ENCODE peak calls at places on chromosomes 5 and 9, in four cellular contexts. One of them, this sample, is unnamed.

GRCh38 chr9:120861935-120862334 is 15.1 kb downstream of the PHF19 start:
- DNase-seq in CD8-positive, alpha-beta T cell: no peak
- DNase-seq in HFFc6: no peak
- DNase-seq in small intestine: no peak
- DNase-seq in this sample: no peak

GRCh38 chr5:43150748-43151147 is 30.0 kb downstream of the ZNF131 start:
- DNase-seq in CD8-positive, alpha-beta T cell: no peak
- DNase-seq in HFFc6: no peak
- DNase-seq in small intestine: no peak
- DNase-seq in this sample: no peak

GRCh38 chr5:39947657-39948056 is 522.9 kb upstream of the DAB2 start:
- DNase-seq in CD8-positive, alpha-beta T cell: no peak
- DNase-seq in HFFc6: peak
- DNase-seq in small intestine: no peak
- DNase-seq in this sample: no peak

GRCh38 chr9:76298497-76299144 is 95.6 kb downstream of the RFK start:
- DNase-seq in CD8-positive, alpha-beta T cell: no peak
- DNase-seq in HFFc6: no peak
- DNase-seq in small intestine: no peak
- DNase-seq in this sample: no peak

GRCh38 chr5:147410496-147411395 is 99.1 kb downstream of the DPYSL3 start:
- DNase-seq in CD8-positive, alpha-beta T cell: no peak
- DNase-seq in HFFc6: no peak
- DNase-seq in small intestine: peak
- DNase-seq in this sample: no peak

GRCh38 chr9:96048954-96049831 is 173.7 kb downstream of the ERCC6L2 start:
- DNase-seq in CD8-positive, alpha-beta T cell: no peak
- DNase-seq in HFFc6: no peak
- DNase-seq in small intestine: no peak
- DNase-seq in this sample: no peak

GRCh38 chr9:7454490-7455110 is 345.0 kb downstream of the DMAC1 start:
- DNase-seq in CD8-positive, alpha-beta T cell: no peak
- DNase-seq in HFFc6: no peak
- DNase-seq in small intestine: peak
- DNase-seq in this sample: no peak

GRCh38 chr5:67248703-67249589 is 52.3 kb upstream of the CD180 start:
- DNase-seq in CD8-positive, alpha-beta T cell: no peak
- DNase-seq in HFFc6: peak
- DNase-seq in small intestine: peak
- DNase-seq in this sample: no peak

GRCh38 chr9:31541626-31542025 is 842.8 kb upstream of the ACO1 start:
- DNase-seq in CD8-positive, alpha-beta T cell: no peak
- DNase-seq in HFFc6: no peak
- DNase-seq in small intestine: no peak
- DNase-seq in this sample: no peak

GRCh38 chr5:128036961-128037360 is 46.6 kb upstream of the SLC12A2 start:
- DNase-seq in CD8-positive, alpha-beta T cell: no peak
- DNase-seq in HFFc6: no peak
- DNase-seq in small intestine: no peak
- DNase-seq in this sample: no peak

GRCh38 chr5:72204946-72205345 is 97.7 kb downstream of the MAP1B start:
- DNase-seq in CD8-positive, alpha-beta T cell: no peak
- DNase-seq in HFFc6: no peak
- DNase-seq in small intestine: no peak
- DNase-seq in this sample: no peak

GRCh38 chr5:135207866-135208265 is 173.8 kb upstream of the PITX1 start:
- DNase-seq in CD8-positive, alpha-beta T cell: no peak
- DNase-seq in HFFc6: no peak
- DNase-seq in small intestine: no peak
- DNase-seq in this sample: no peak

GRCh38 chr5:33657804-33658435 is 217.2 kb downstream of the TARS1 start:
- DNase-seq in CD8-positive, alpha-beta T cell: no peak
- DNase-seq in HFFc6: no peak
- DNase-seq in small intestine: no peak
- DNase-seq in this sample: no peak

GRCh38 chr9:5112646-5113045 is 72.8 kb downstream of the INSL6 start:
- DNase-seq in CD8-positive, alpha-beta T cell: no peak
- DNase-seq in HFFc6: no peak
- DNase-seq in small intestine: no peak
- DNase-seq in this sample: no peak

GRCh38 chr9:126700296-126700695 is 86.6 kb downstream of the LMX1B start:
- DNase-seq in CD8-positive, alpha-beta T cell: no peak
- DNase-seq in HFFc6: no peak
- DNase-seq in small intestine: no peak
- DNase-seq in this sample: no peak

GRCh38 chr5:150527808-150528207 is 19.9 kb downstream of the NDST1 start:
- DNase-seq in CD8-positive, alpha-beta T cell: no peak
- DNase-seq in HFFc6: no peak
- DNase-seq in small intestine: no peak
- DNase-seq in this sample: no peak

GRCh38 chr9:70161414-70161732 is 97.4 kb upstream of the SMC5 start:
- DNase-seq in CD8-positive, alpha-beta T cell: no peak
- DNase-seq in HFFc6: no peak
- DNase-seq in small intestine: no peak
- DNase-seq in this sample: no peak

GRCh38 chr5:68033961-68034581 is 181.5 kb upstream of the PIK3R1 start:
- DNase-seq in CD8-positive, alpha-beta T cell: no peak
- DNase-seq in HFFc6: peak
- DNase-seq in small intestine: peak
- DNase-seq in this sample: no peak

GRCh38 chr9:123397975-123398374 is 42.0 kb downstream of the CRB2 start:
- DNase-seq in CD8-positive, alpha-beta T cell: no peak
- DNase-seq in HFFc6: no peak
- DNase-seq in small intestine: no peak
- DNase-seq in this sample: no peak

GRCh38 chr5:71903826-71904225 is 184.8 kb downstream of the CARTPT start:
- DNase-seq in CD8-positive, alpha-beta T cell: no peak
- DNase-seq in HFFc6: no peak
- DNase-seq in small intestine: no peak
- DNase-seq in this sample: no peak

GRCh38 chr5:14171091-14171490 is 27.9 kb downstream of the TRIO start:
- DNase-seq in CD8-positive, alpha-beta T cell: no peak
- DNase-seq in HFFc6: peak
- DNase-seq in small intestine: no peak
- DNase-seq in this sample: no peak

GRCh38 chr5:177453852-177454396 is 7.3 kb downstream of the PRR7 start:
- DNase-seq in CD8-positive, alpha-beta T cell: no peak
- DNase-seq in HFFc6: no peak
- DNase-seq in small intestine: no peak
- DNase-seq in this sample: no peak

GRCh38 chr9:78044886-78045285 is 13.3 kb upstream of the GNAQ start:
- DNase-seq in CD8-positive, alpha-beta T cell: no peak
- DNase-seq in HFFc6: no peak
- DNase-seq in small intestine: no peak
- DNase-seq in this sample: no peak

GRCh38 chr5:132378580-132378979 is 9.1 kb downstream of the SLC22A5 start:
- DNase-seq in CD8-positive, alpha-beta T cell: no peak
- DNase-seq in HFFc6: no peak
- DNase-seq in small intestine: no peak
- DNase-seq in this sample: no peak

GRCh38 chr5:137462816-137463520 is 36.2 kb downstream of the SPOCK1 start:
- DNase-seq in CD8-positive, alpha-beta T cell: no peak
- DNase-seq in HFFc6: no peak
- DNase-seq in small intestine: no peak
- DNase-seq in this sample: no peak

GRCh38 chr9:33185406-33185805 is 18.3 kb upstream of the B4GALT1 start:
- DNase-seq in CD8-positive, alpha-beta T cell: no peak
- DNase-seq in HFFc6: no peak
- DNase-seq in small intestine: no peak
- DNase-seq in this sample: no peak

GRCh38 chr5:135737701-135738563 is 96.5 kb upstream of the SLC25A48 start:
- DNase-seq in CD8-positive, alpha-beta T cell: no peak
- DNase-seq in HFFc6: no peak
- DNase-seq in small intestine: no peak
- DNase-seq in this sample: no peak

GRCh38 chr9:95107001-95107749 is 210.3 kb downstream of the FANCC start:
- DNase-seq in CD8-positive, alpha-beta T cell: no peak
- DNase-seq in HFFc6: no peak
- DNase-seq in small intestine: no peak
- DNase-seq in this sample: no peak

GRCh38 chr5:90873033-90873517 is 314.5 kb downstream of the ADGRV1 start:
- DNase-seq in CD8-positive, alpha-beta T cell: no peak
- DNase-seq in HFFc6: no peak
- DNase-seq in small intestine: no peak
- DNase-seq in this sample: no peak

GRCh38 chr9:129697111-129697955 is 31.9 kb downstream of the PRRX2 start:
- DNase-seq in CD8-positive, alpha-beta T cell: no peak
- DNase-seq in HFFc6: peak
- DNase-seq in small intestine: no peak
- DNase-seq in this sample: no peak

GRCh38 chr9:127140181-127140580 is 17.7 kb upstream of the ANGPTL2 start:
- DNase-seq in CD8-positive, alpha-beta T cell: no peak
- DNase-seq in HFFc6: no peak
- DNase-seq in small intestine: no peak
- DNase-seq in this sample: no peak

GRCh38 chr5:115838885-115839518 is 2.4 kb downstream of the ATG12 start:
- DNase-seq in CD8-positive, alpha-beta T cell: no peak
- DNase-seq in HFFc6: peak
- DNase-seq in small intestine: peak
- DNase-seq in this sample: no peak

GRCh38 chr5:68711311-68712200 is 382.3 kb upstream of the SLC30A5 start:
- DNase-seq in CD8-positive, alpha-beta T cell: no peak
- DNase-seq in HFFc6: no peak
- DNase-seq in small intestine: peak
- DNase-seq in this sample: peak

GRCh38 chr9:110027624-110028023 is 180.3 kb downstream of the C9orf152 start:
- DNase-seq in CD8-positive, alpha-beta T cell: no peak
- DNase-seq in HFFc6: peak
- DNase-seq in small intestine: no peak
- DNase-seq in this sample: no peak

GRCh38 chr5:147169399-147169798 is 65.4 kb upstream of the STK32A start:
- DNase-seq in CD8-positive, alpha-beta T cell: no peak
- DNase-seq in HFFc6: no peak
- DNase-seq in small intestine: peak
- DNase-seq in this sample: no peak

GRCh38 chr5:64707191-64707590 is 16.9 kb downstream of the SHISAL2B start:
- DNase-seq in CD8-positive, alpha-beta T cell: no peak
- DNase-seq in HFFc6: no peak
- DNase-seq in small intestine: no peak
- DNase-seq in this sample: no peak

GRCh38 chr9:37405764-37406380 is 16.6 kb upstream of the GRHPR start:
- DNase-seq in CD8-positive, alpha-beta T cell: no peak
- DNase-seq in HFFc6: no peak
- DNase-seq in small intestine: no peak
- DNase-seq in this sample: no peak

GRCh38 chr9:96660693-96661248 is 5.7 kb upstream of the PRXL2C start:
- DNase-seq in CD8-positive, alpha-beta T cell: no peak
- DNase-seq in HFFc6: no peak
- DNase-seq in small intestine: no peak
- DNase-seq in this sample: no peak

GRCh38 chr5:159553792-159554191 is 223.5 kb upstream of the IL12B start:
- DNase-seq in CD8-positive, alpha-beta T cell: no peak
- DNase-seq in HFFc6: no peak
- DNase-seq in small intestine: no peak
- DNase-seq in this sample: no peak

GRCh38 chr5:82295144-82295543 is 17.0 kb upstream of the RPS23 start:
- DNase-seq in CD8-positive, alpha-beta T cell: no peak
- DNase-seq in HFFc6: no peak
- DNase-seq in small intestine: no peak
- DNase-seq in this sample: no peak

This sample was measured in activated T-helper 2 cell treated with anti-CD3 and anti-CD28 coated beads, Interferon-gamma antibody, Interleukin-2, Interleukin-4, amounts not matched to agents 10 μg/mL and 5 μg/mL and 100 μg/mL, durations not matched to agents 14 hours and 24 hours and 36 hours.